ENCODE peak calls at places on chromosome 7, in six cellular contexts. One of them, this sample, is unnamed.

GRCh38 chr7:24059775-24060174 is 224.2 kb upstream of the NPY start:
- DNase-seq in tibial artery: no peak
- DNase-seq in activated gamma-delta T cell treated with Interleukin-2 at 50 U/mL for 16 hours: no peak
- DNase-seq in non-pigmented ciliary epithelial cell: no peak
- DNase-seq in coronary artery: no peak
- DNase-seq in activated CD8-positive, alpha-beta T cell treated with anti-CD3 and anti-CD28 coated beads for 36 hours: no peak
- DNase-seq in this sample: no peak

GRCh38 chr7:100166317-100166940 is 2.0 kb downstream of the GAL3ST4 start:
- DNase-seq in tibial artery: no peak
- DNase-seq in activated gamma-delta T cell treated with Interleukin-2 at 50 U/mL for 16 hours: no peak
- DNase-seq in non-pigmented ciliary epithelial cell: no peak
- DNase-seq in coronary artery: no peak
- DNase-seq in activated CD8-positive, alpha-beta T cell treated with anti-CD3 and anti-CD28 coated beads for 36 hours: peak; percentile 76
- DNase-seq in this sample: no peak

GRCh38 chr7:139889186-139889871 is 60.3 kb downstream of the TBXAS1 start:
- DNase-seq in tibial artery: no peak
- DNase-seq in activated gamma-delta T cell treated with Interleukin-2 at 50 U/mL for 16 hours: no peak
- DNase-seq in non-pigmented ciliary epithelial cell: no peak
- DNase-seq in coronary artery: no peak
- DNase-seq in activated CD8-positive, alpha-beta T cell treated with anti-CD3 and anti-CD28 coated beads for 36 hours: no peak
- DNase-seq in this sample: peak; percentile 19

GRCh38 chr7:49635800-49636199 is 137.6 kb upstream of the VWC2 start:
- DNase-seq in tibial artery: no peak
- DNase-seq in activated gamma-delta T cell treated with Interleukin-2 at 50 U/mL for 16 hours: no peak
- DNase-seq in non-pigmented ciliary epithelial cell: no peak
- DNase-seq in coronary artery: no peak
- DNase-seq in activated CD8-positive, alpha-beta T cell treated with anti-CD3 and anti-CD28 coated beads for 36 hours: no peak
- DNase-seq in this sample: peak; percentile 24

GRCh38 chr7:44473295-44473694 is 17.2 kb downstream of the NUDCD3 start:
- DNase-seq in tibial artery: no peak
- DNase-seq in activated gamma-delta T cell treated with Interleukin-2 at 50 U/mL for 16 hours: no peak
- DNase-seq in non-pigmented ciliary epithelial cell: no peak
- DNase-seq in coronary artery: no peak
- DNase-seq in activated CD8-positive, alpha-beta T cell treated with anti-CD3 and anti-CD28 coated beads for 36 hours: no peak
- DNase-seq in this sample: no peak

GRCh38 chr7:121480566-121481335 is 84.6 kb upstream of the FAM3C start:
- DNase-seq in tibial artery: no peak
- DNase-seq in activated gamma-delta T cell treated with Interleukin-2 at 50 U/mL for 16 hours: no peak
- DNase-seq in non-pigmented ciliary epithelial cell: no peak
- DNase-seq in coronary artery: no peak
- DNase-seq in activated CD8-positive, alpha-beta T cell treated with anti-CD3 and anti-CD28 coated beads for 36 hours: no peak
- DNase-seq in this sample: no peak

GRCh38 chr7:105487559-105488218 is 34.4 kb downstream of the PUS7 start:
- DNase-seq in tibial artery: peak; percentile 23
- DNase-seq in activated gamma-delta T cell treated with Interleukin-2 at 50 U/mL for 16 hours: no peak
- DNase-seq in non-pigmented ciliary epithelial cell: no peak
- DNase-seq in coronary artery: no peak
- DNase-seq in activated CD8-positive, alpha-beta T cell treated with anti-CD3 and anti-CD28 coated beads for 36 hours: no peak
- DNase-seq in this sample: peak; percentile 49

GRCh38 chr7:159061674-159062212 is 82.9 kb downstream of the VIPR2 start:
- DNase-seq in tibial artery: no peak
- DNase-seq in activated gamma-delta T cell treated with Interleukin-2 at 50 U/mL for 16 hours: no peak
- DNase-seq in non-pigmented ciliary epithelial cell: no peak
- DNase-seq in coronary artery: no peak
- DNase-seq in activated CD8-positive, alpha-beta T cell treated with anti-CD3 and anti-CD28 coated beads for 36 hours: no peak
- DNase-seq in this sample: no peak

GRCh38 chr7:82384051-82384464 is 59.5 kb downstream of the CACNA2D1 start:
- DNase-seq in tibial artery: no peak
- DNase-seq in activated gamma-delta T cell treated with Interleukin-2 at 50 U/mL for 16 hours: no peak
- DNase-seq in non-pigmented ciliary epithelial cell: no peak
- DNase-seq in coronary artery: no peak
- DNase-seq in activated CD8-positive, alpha-beta T cell treated with anti-CD3 and anti-CD28 coated beads for 36 hours: no peak
- DNase-seq in this sample: peak; percentile 37

GRCh38 chr7:149494738-149495368 is 2.8 kb downstream of the ZNF746 start:
- DNase-seq in tibial artery: no peak
- DNase-seq in activated gamma-delta T cell treated with Interleukin-2 at 50 U/mL for 16 hours: no peak
- DNase-seq in non-pigmented ciliary epithelial cell: no peak
- DNase-seq in coronary artery: no peak
- DNase-seq in activated CD8-positive, alpha-beta T cell treated with anti-CD3 and anti-CD28 coated beads for 36 hours: no peak
- DNase-seq in this sample: no peak

GRCh38 chr7:95951997-95952795 is 179.8 kb downstream of the DYNC1I1 start:
- DNase-seq in tibial artery: no peak
- DNase-seq in activated gamma-delta T cell treated with Interleukin-2 at 50 U/mL for 16 hours: no peak
- DNase-seq in non-pigmented ciliary epithelial cell: no peak
- DNase-seq in coronary artery: no peak
- DNase-seq in activated CD8-positive, alpha-beta T cell treated with anti-CD3 and anti-CD28 coated beads for 36 hours: no peak
- DNase-seq in this sample: no peak

GRCh38 chr7:76260171-76260703 is 42.2 kb upstream of the HSPB1 start:
- DNase-seq in tibial artery: no peak
- DNase-seq in activated gamma-delta T cell treated with Interleukin-2 at 50 U/mL for 16 hours: peak; percentile 32
- DNase-seq in non-pigmented ciliary epithelial cell: no peak
- DNase-seq in coronary artery: no peak
- DNase-seq in activated CD8-positive, alpha-beta T cell treated with anti-CD3 and anti-CD28 coated beads for 36 hours: peak; percentile 63
- DNase-seq in this sample: peak; percentile 59

GRCh38 chr7:3867847-3868246 is 566.8 kb downstream of the SDK1 start:
- DNase-seq in tibial artery: no peak
- DNase-seq in activated gamma-delta T cell treated with Interleukin-2 at 50 U/mL for 16 hours: no peak
- DNase-seq in non-pigmented ciliary epithelial cell: peak; percentile 9
- DNase-seq in coronary artery: no peak
- DNase-seq in activated CD8-positive, alpha-beta T cell treated with anti-CD3 and anti-CD28 coated beads for 36 hours: no peak
- DNase-seq in this sample: no peak

GRCh38 chr7:113891828-113892227 is 27.0 kb downstream of the PPP1R3A start:
- DNase-seq in tibial artery: no peak
- DNase-seq in activated gamma-delta T cell treated with Interleukin-2 at 50 U/mL for 16 hours: no peak
- DNase-seq in non-pigmented ciliary epithelial cell: peak; percentile 37
- DNase-seq in coronary artery: no peak
- DNase-seq in activated CD8-positive, alpha-beta T cell treated with anti-CD3 and anti-CD28 coated beads for 36 hours: no peak
- DNase-seq in this sample: no peak

GRCh38 chr7:149859369-149859768 is 14.4 kb upstream of the ATP6V0E2 start:
- DNase-seq in tibial artery: no peak
- DNase-seq in activated gamma-delta T cell treated with Interleukin-2 at 50 U/mL for 16 hours: no peak
- DNase-seq in non-pigmented ciliary epithelial cell: no peak
- DNase-seq in coronary artery: no peak
- DNase-seq in activated CD8-positive, alpha-beta T cell treated with anti-CD3 and anti-CD28 coated beads for 36 hours: no peak
- DNase-seq in this sample: no peak

GRCh38 chr7:118449797-118450196 is 225.3 kb downstream of the ANKRD7 start:
- DNase-seq in tibial artery: no peak
- DNase-seq in activated gamma-delta T cell treated with Interleukin-2 at 50 U/mL for 16 hours: no peak
- DNase-seq in non-pigmented ciliary epithelial cell: no peak
- DNase-seq in coronary artery: no peak
- DNase-seq in activated CD8-positive, alpha-beta T cell treated with anti-CD3 and anti-CD28 coated beads for 36 hours: no peak
- DNase-seq in this sample: no peak

GRCh38 chr7:151853896-151854807 is 22.8 kb downstream of the PRKAG2 start:
- DNase-seq in tibial artery: peak; percentile 70
- DNase-seq in activated gamma-delta T cell treated with Interleukin-2 at 50 U/mL for 16 hours: no peak
- DNase-seq in non-pigmented ciliary epithelial cell: no peak
- DNase-seq in coronary artery: no peak
- DNase-seq in activated CD8-positive, alpha-beta T cell treated with anti-CD3 and anti-CD28 coated beads for 36 hours: no peak
- DNase-seq in this sample: no peak

GRCh38 chr7:16923019-16923418 is 41.2 kb upstream of the AGR3 start:
- DNase-seq in tibial artery: no peak
- DNase-seq in activated gamma-delta T cell treated with Interleukin-2 at 50 U/mL for 16 hours: no peak
- DNase-seq in non-pigmented ciliary epithelial cell: no peak
- DNase-seq in coronary artery: no peak
- DNase-seq in activated CD8-positive, alpha-beta T cell treated with anti-CD3 and anti-CD28 coated beads for 36 hours: peak; percentile 29
- DNase-seq in this sample: no peak

GRCh38 chr7:68311958-68312357 is 1286.3 kb upstream of the AUTS2 start:
- DNase-seq in tibial artery: no peak
- DNase-seq in activated gamma-delta T cell treated with Interleukin-2 at 50 U/mL for 16 hours: no peak
- DNase-seq in non-pigmented ciliary epithelial cell: no peak
- DNase-seq in coronary artery: no peak
- DNase-seq in activated CD8-positive, alpha-beta T cell treated with anti-CD3 and anti-CD28 coated beads for 36 hours: no peak
- DNase-seq in this sample: no peak

GRCh38 chr7:124671976-124672375 is 93.6 kb downstream of the GPR37 start:
- DNase-seq in tibial artery: no peak
- DNase-seq in activated gamma-delta T cell treated with Interleukin-2 at 50 U/mL for 16 hours: no peak
- DNase-seq in non-pigmented ciliary epithelial cell: no peak
- DNase-seq in coronary artery: no peak
- DNase-seq in activated CD8-positive, alpha-beta T cell treated with anti-CD3 and anti-CD28 coated beads for 36 hours: no peak
- DNase-seq in this sample: no peak

GRCh38 chr7:2708547-2709310 is 20.7 kb downstream of the AMZ1 start:
- DNase-seq in tibial artery: no peak
- DNase-seq in activated gamma-delta T cell treated with Interleukin-2 at 50 U/mL for 16 hours: no peak
- DNase-seq in non-pigmented ciliary epithelial cell: no peak
- DNase-seq in coronary artery: no peak
- DNase-seq in activated CD8-positive, alpha-beta T cell treated with anti-CD3 and anti-CD28 coated beads for 36 hours: no peak
- DNase-seq in this sample: no peak

GRCh38 chr7:27925573-27926201 is 185.7 kb downstream of the TAX1BP1 start:
- DNase-seq in tibial artery: no peak
- DNase-seq in activated gamma-delta T cell treated with Interleukin-2 at 50 U/mL for 16 hours: no peak
- DNase-seq in non-pigmented ciliary epithelial cell: no peak
- DNase-seq in coronary artery: no peak
- DNase-seq in activated CD8-positive, alpha-beta T cell treated with anti-CD3 and anti-CD28 coated beads for 36 hours: peak; percentile 34
- DNase-seq in this sample: peak; percentile 33